ENCODE peak calls at places on chromosomes 4 and X, in seven cellular contexts. One of them, this sample, is unnamed.

GRCh38 chr4:172850838-172851237 is 317.8 kb upstream of the GALNT7 start:
- DNase-seq in transverse colon: no peak
- DNase-seq in tibial nerve: no peak
- DNase-seq in IMR-90: peak; percentile 95
- DNase-seq in sigmoid colon: no peak
- DNase-seq in adrenal gland: no peak
- DNase-seq in esophagus squamous epithelium: no peak
- DNase-seq in this sample: no peak

GRCh38 chr4:122836941-122837340 is 10.3 kb downstream of the FGF2 start:
- DNase-seq in transverse colon: no peak
- DNase-seq in tibial nerve: no peak
- DNase-seq in IMR-90: peak; percentile 65
- DNase-seq in sigmoid colon: no peak
- DNase-seq in adrenal gland: no peak
- DNase-seq in esophagus squamous epithelium: no peak
- DNase-seq in this sample: no peak

GRCh38 chr4:20341121-20341758 is 89.5 kb downstream of the SLIT2 start:
- DNase-seq in transverse colon: no peak
- DNase-seq in tibial nerve: no peak
- DNase-seq in IMR-90: no peak
- DNase-seq in sigmoid colon: no peak
- DNase-seq in adrenal gland: no peak
- DNase-seq in esophagus squamous epithelium: no peak
- DNase-seq in this sample: no peak

GRCh38 chr4:38455092-38455855 is 208.7 kb upstream of the KLF3 start:
- DNase-seq in transverse colon: no peak
- DNase-seq in tibial nerve: no peak
- DNase-seq in IMR-90: no peak
- DNase-seq in sigmoid colon: no peak
- DNase-seq in adrenal gland: no peak
- DNase-seq in esophagus squamous epithelium: no peak
- DNase-seq in this sample: no peak

GRCh38 chrX:53088136-53088974 is 5.6 kb upstream of the KANTR start:
- DNase-seq in transverse colon: peak; percentile 84
- DNase-seq in tibial nerve: peak; percentile 54
- DNase-seq in IMR-90: peak; percentile 78
- DNase-seq in sigmoid colon: peak; percentile 97
- DNase-seq in adrenal gland: peak; percentile 89
- DNase-seq in esophagus squamous epithelium: no peak
- DNase-seq in this sample: peak; percentile 88

GRCh38 chr4:34676390-34676789 is 1567.9 kb downstream of the ARAP2 start:
- DNase-seq in transverse colon: no peak
- DNase-seq in tibial nerve: no peak
- DNase-seq in IMR-90: no peak
- DNase-seq in sigmoid colon: no peak
- DNase-seq in adrenal gland: no peak
- DNase-seq in esophagus squamous epithelium: no peak
- DNase-seq in this sample: no peak

GRCh38 chr4:81839347-81840042 is 367.8 kb upstream of the RASGEF1B start:
- DNase-seq in transverse colon: no peak
- DNase-seq in tibial nerve: no peak
- DNase-seq in IMR-90: no peak
- DNase-seq in sigmoid colon: no peak
- DNase-seq in adrenal gland: no peak
- DNase-seq in esophagus squamous epithelium: no peak
- DNase-seq in this sample: no peak

GRCh38 chr4:126470862-126471261 is 1156.1 kb downstream of the FAT4 start:
- DNase-seq in transverse colon: no peak
- DNase-seq in tibial nerve: no peak
- DNase-seq in IMR-90: peak; percentile 36
- DNase-seq in sigmoid colon: no peak
- DNase-seq in adrenal gland: no peak
- DNase-seq in esophagus squamous epithelium: no peak
- DNase-seq in this sample: no peak

GRCh38 chr4:3478446-3479357 is 15.6 kb downstream of the DOK7 start:
- DNase-seq in transverse colon: no peak
- DNase-seq in tibial nerve: no peak
- DNase-seq in IMR-90: no peak
- DNase-seq in sigmoid colon: no peak
- DNase-seq in adrenal gland: no peak
- DNase-seq in esophagus squamous epithelium: no peak
- DNase-seq in this sample: peak; percentile 51

GRCh38 chrX:130224810-130225209 is 43.9 kb downstream of the ZNF280C start:
- DNase-seq in transverse colon: no peak
- DNase-seq in tibial nerve: no peak
- DNase-seq in IMR-90: no peak
- DNase-seq in sigmoid colon: no peak
- DNase-seq in adrenal gland: no peak
- DNase-seq in esophagus squamous epithelium: no peak
- DNase-seq in this sample: no peak

GRCh38 chr4:182894681-182895275 is 22.4 kb downstream of the DCTD start:
- DNase-seq in transverse colon: no peak
- DNase-seq in tibial nerve: no peak
- DNase-seq in IMR-90: no peak
- DNase-seq in sigmoid colon: no peak
- DNase-seq in adrenal gland: no peak
- DNase-seq in esophagus squamous epithelium: no peak
- DNase-seq in this sample: no peak

GRCh38 chr4:16843831-16844508 is 54.5 kb downstream of the LDB2 start:
- DNase-seq in transverse colon: no peak
- DNase-seq in tibial nerve: no peak
- DNase-seq in IMR-90: peak; percentile 95
- DNase-seq in sigmoid colon: no peak
- DNase-seq in adrenal gland: no peak
- DNase-seq in esophagus squamous epithelium: no peak
- DNase-seq in this sample: no peak

GRCh38 chr4:119082661-119083060 is 53.0 kb upstream of the MYOZ2 start:
- DNase-seq in transverse colon: no peak
- DNase-seq in tibial nerve: no peak
- DNase-seq in IMR-90: no peak
- DNase-seq in sigmoid colon: no peak
- DNase-seq in adrenal gland: no peak
- DNase-seq in esophagus squamous epithelium: no peak
- DNase-seq in this sample: no peak

GRCh38 chrX:40411350-40412111 is 169.2 kb upstream of the ATP6AP2 start:
- DNase-seq in transverse colon: no peak
- DNase-seq in tibial nerve: no peak
- DNase-seq in IMR-90: no peak
- DNase-seq in sigmoid colon: no peak
- DNase-seq in adrenal gland: no peak
- DNase-seq in esophagus squamous epithelium: no peak
- DNase-seq in this sample: no peak

GRCh38 chr4:184375027-184375426 is 99.3 kb downstream of the IRF2 start:
- DNase-seq in transverse colon: no peak
- DNase-seq in tibial nerve: no peak
- DNase-seq in IMR-90: peak; percentile 38
- DNase-seq in sigmoid colon: no peak
- DNase-seq in adrenal gland: no peak
- DNase-seq in esophagus squamous epithelium: no peak
- DNase-seq in this sample: no peak

GRCh38 chr4:7938513-7939376 is 916 bp downstream of the AFAP1 start:
- DNase-seq in transverse colon: peak; percentile 32
- DNase-seq in tibial nerve: no peak
- DNase-seq in IMR-90: peak; percentile 45
- DNase-seq in sigmoid colon: peak; percentile 76
- DNase-seq in adrenal gland: peak; percentile 51
- DNase-seq in esophagus squamous epithelium: no peak
- DNase-seq in this sample: peak; percentile 62

GRCh38 chr4:142683503-142683902 is 162.6 kb downstream of the INPP4B start:
- DNase-seq in transverse colon: no peak
- DNase-seq in tibial nerve: no peak
- DNase-seq in IMR-90: no peak
- DNase-seq in sigmoid colon: no peak
- DNase-seq in adrenal gland: no peak
- DNase-seq in esophagus squamous epithelium: no peak
- DNase-seq in this sample: no peak

GRCh38 chrX:121308276-121308805 is 260.9 kb downstream of the GLUD2 start:
- DNase-seq in transverse colon: peak; percentile 8
- DNase-seq in tibial nerve: no peak
- DNase-seq in IMR-90: no peak
- DNase-seq in sigmoid colon: no peak
- DNase-seq in adrenal gland: peak; percentile 29
- DNase-seq in esophagus squamous epithelium: no peak
- DNase-seq in this sample: no peak

GRCh38 chr4:152640058-152640921 is 39.5 kb downstream of the TMEM154 start:
- DNase-seq in transverse colon: no peak
- DNase-seq in tibial nerve: no peak
- DNase-seq in IMR-90: peak; percentile 28
- DNase-seq in sigmoid colon: no peak
- DNase-seq in adrenal gland: peak; percentile 22
- DNase-seq in esophagus squamous epithelium: no peak
- DNase-seq in this sample: no peak

GRCh38 chr4:122854860-122855259 is 28.2 kb downstream of the FGF2 start:
- DNase-seq in transverse colon: no peak
- DNase-seq in tibial nerve: no peak
- DNase-seq in IMR-90: no peak
- DNase-seq in sigmoid colon: no peak
- DNase-seq in adrenal gland: no peak
- DNase-seq in esophagus squamous epithelium: no peak
- DNase-seq in this sample: no peak

GRCh38 chr4:140857111-140857510 is 100.9 kb upstream of the TBC1D9 start:
- DNase-seq in transverse colon: no peak
- DNase-seq in tibial nerve: no peak
- DNase-seq in IMR-90: no peak
- DNase-seq in sigmoid colon: no peak
- DNase-seq in adrenal gland: no peak
- DNase-seq in esophagus squamous epithelium: no peak
- DNase-seq in this sample: no peak

GRCh38 chr4:156971623-156972369 is at the start of gene PDGFC:
- DNase-seq in transverse colon: peak; percentile 67
- DNase-seq in tibial nerve: peak; percentile 31
- DNase-seq in IMR-90: peak; percentile 65
- DNase-seq in sigmoid colon: peak; percentile 91
- DNase-seq in adrenal gland: peak; percentile 84
- DNase-seq in esophagus squamous epithelium: no peak
- DNase-seq in this sample: peak; percentile 80

GRCh38 chr4:72846280-72847111 is 223.0 kb downstream of the COX18 start:
- DNase-seq in transverse colon: no peak
- DNase-seq in tibial nerve: no peak
- DNase-seq in IMR-90: no peak
- DNase-seq in sigmoid colon: no peak
- DNase-seq in adrenal gland: no peak
- DNase-seq in esophagus squamous epithelium: no peak
- DNase-seq in this sample: no peak

GRCh38 chr4:80172203-80172602 is 25.1 kb upstream of the PRDM8 start:
- DNase-seq in transverse colon: no peak
- DNase-seq in tibial nerve: no peak
- DNase-seq in IMR-90: no peak
- DNase-seq in sigmoid colon: no peak
- DNase-seq in adrenal gland: no peak
- DNase-seq in esophagus squamous epithelium: no peak
- DNase-seq in this sample: no peak

GRCh38 chrX:10648608-10649007 is 28.2 kb upstream of the MID1 start:
- DNase-seq in transverse colon: no peak
- DNase-seq in tibial nerve: no peak
- DNase-seq in IMR-90: peak; percentile 78
- DNase-seq in sigmoid colon: no peak
- DNase-seq in adrenal gland: no peak
- DNase-seq in esophagus squamous epithelium: no peak
- DNase-seq in this sample: no peak

GRCh38 chr4:67700874-67701850 is at the start of gene UBA6:
- DNase-seq in transverse colon: peak; percentile 98
- DNase-seq in tibial nerve: peak; percentile 80
- DNase-seq in IMR-90: peak; percentile 96
- DNase-seq in sigmoid colon: peak; percentile 98
- DNase-seq in adrenal gland: peak; percentile 98
- DNase-seq in esophagus squamous epithelium: peak; percentile 87
- DNase-seq in this sample: peak; percentile 97
- TF ChIP-seq POLR2A in transverse colon: peak; percentile 80
- TF ChIP-seq POLR2A in tibial nerve: peak; percentile 41
- TF ChIP-seq POLR2A in IMR-90: peak; percentile 82
- TF ChIP-seq POLR2A in sigmoid colon: peak; percentile 27
- TF ChIP-seq POLR2A in adrenal gland: peak; percentile 74
- TF ChIP-seq POLR2A in esophagus squamous epithelium: no peak
- TF ChIP-seq POLR2A in this sample: no peak

GRCh38 chrX:20059467-20060128 is 57.1 kb downstream of the MAP7D2 start:
- DNase-seq in transverse colon: no peak
- DNase-seq in tibial nerve: no peak
- DNase-seq in IMR-90: no peak
- DNase-seq in sigmoid colon: no peak
- DNase-seq in adrenal gland: no peak
- DNase-seq in esophagus squamous epithelium: no peak
- DNase-seq in this sample: no peak
- H3K27ac ChIP-seq in transverse colon: no peak overlapping the region
- H3K27ac ChIP-seq in tibial nerve: no peak overlapping the region
- H3K27ac ChIP-seq in IMR-90: no peak overlapping the region
- H3K27ac ChIP-seq in sigmoid colon: no peak overlapping the region
- H3K27ac ChIP-seq in adrenal gland: no peak overlapping the region
- H3K27ac ChIP-seq in esophagus squamous epithelium: no peak overlapping the region
- H3K27ac ChIP-seq in this sample: no peak overlapping the region

GRCh38 chrX:143726296-143726695 is 5.7 kb upstream of the SPANXN2 start:
- DNase-seq in transverse colon: no peak
- DNase-seq in tibial nerve: no peak
- DNase-seq in IMR-90: no peak
- DNase-seq in sigmoid colon: no peak
- DNase-seq in adrenal gland: no peak
- DNase-seq in esophagus squamous epithelium: no peak
- DNase-seq in this sample: no peak
- TF ChIP-seq POLR2A in transverse colon: no peak
- TF ChIP-seq POLR2A in tibial nerve: no peak
- TF ChIP-seq POLR2A in IMR-90: no peak
- TF ChIP-seq POLR2A in sigmoid colon: no peak
- TF ChIP-seq POLR2A in adrenal gland: no peak
- TF ChIP-seq POLR2A in esophagus squamous epithelium: no peak
- TF ChIP-seq POLR2A in this sample: no peak

GRCh38 chr4:5887361-5888221 is 5.3 kb downstream of the CRMP1 start:
- DNase-seq in transverse colon: no peak
- DNase-seq in tibial nerve: no peak
- DNase-seq in IMR-90: no peak
- DNase-seq in sigmoid colon: no peak
- DNase-seq in adrenal gland: no peak
- DNase-seq in esophagus squamous epithelium: no peak
- DNase-seq in this sample: no peak
- H3K27ac ChIP-seq in transverse colon: no peak overlapping the region
- H3K27ac ChIP-seq in tibial nerve: no peak overlapping the region
- H3K27ac ChIP-seq in IMR-90: no peak overlapping the region
- H3K27ac ChIP-seq in sigmoid colon: no peak overlapping the region
- H3K27ac ChIP-seq in adrenal gland: no peak overlapping the region
- H3K27ac ChIP-seq in esophagus squamous epithelium: no peak overlapping the region
- H3K27ac ChIP-seq in this sample: no peak overlapping the region

DNA sequence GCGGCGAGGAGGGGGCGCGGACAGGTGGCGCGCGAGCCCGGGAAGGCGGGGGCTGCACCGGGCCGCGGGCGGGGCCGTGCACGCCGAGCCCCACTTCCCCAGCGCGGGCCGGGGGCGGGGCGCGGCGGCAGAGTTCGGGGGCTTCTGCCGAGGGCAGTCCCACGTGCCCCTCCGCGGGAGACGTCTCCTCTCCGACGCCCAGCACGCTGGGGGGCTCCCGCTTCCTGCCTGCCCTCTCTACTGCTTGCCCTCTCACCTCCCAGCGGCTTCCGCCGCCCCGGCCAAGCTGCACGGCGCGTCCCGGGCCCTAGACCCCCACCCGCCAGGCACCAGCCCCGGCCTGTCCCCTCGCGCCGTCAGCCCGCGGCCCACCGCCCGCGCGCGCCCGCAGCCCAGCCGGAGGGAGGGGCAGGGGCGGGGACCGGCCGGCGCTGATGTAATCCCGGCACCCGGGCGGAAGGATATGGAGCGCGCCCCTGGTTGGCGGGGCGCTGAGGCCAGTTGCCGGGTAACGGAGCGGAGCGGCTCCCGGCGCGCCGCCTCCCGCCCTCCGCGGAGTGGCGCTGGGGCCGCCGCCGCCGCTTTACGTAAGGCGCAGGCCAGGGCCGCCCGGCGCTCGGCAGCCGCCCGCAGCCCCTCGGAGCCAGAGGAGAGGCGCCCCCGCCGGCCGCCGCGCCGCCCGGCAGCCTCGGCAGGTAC is at the start of gene KIAA0232:
- DNase-seq in transverse colon: peak; percentile 93
- DNase-seq in tibial nerve: peak; percentile 82
- DNase-seq in IMR-90: peak; percentile 93
- DNase-seq in sigmoid colon: peak; percentile 95
- DNase-seq in adrenal gland: peak; percentile 89
- DNase-seq in esophagus squamous epithelium: peak; percentile 39
- DNase-seq in this sample: peak; percentile 96
- TF ChIP-seq POLR2A in transverse colon: peak; percentile 34
- TF ChIP-seq POLR2A in tibial nerve: peak; percentile 89
- TF ChIP-seq POLR2A in IMR-90: peak; percentile 67
- TF ChIP-seq POLR2A in sigmoid colon: no peak
- TF ChIP-seq POLR2A in adrenal gland: peak; percentile 91
- TF ChIP-seq POLR2A in esophagus squamous epithelium: peak; percentile 74
- TF ChIP-seq POLR2A in this sample: peak; percentile 81

This sample was measured in heart left ventricle.